ENCODE peak calls at places on chromosomes 2 and 18, in eight cellular contexts. I, J, L, Z, G, N, U and H are unnamed samples.

GRCh38 chr2:86337235-86338099 is at the start of gene REEP1:
- DNase-seq in L (no peak), N (peak; percentile 55), U (peak; percentile 46), J (no peak), G (no peak), Z (no peak), I (no peak), H (no peak)

GRCh38 chr2:3638456-3638810 is 19.6 kb upstream of the ALLC start:
- DNase-seq in J (no peak), Z (no peak), L (no peak), I (no peak), U (no peak), N (no peak), G (no peak), H (no peak)

GRCh38 chr2:46469116-46469515 is 10.2 kb upstream of the TMEM247 start:
- DNase-seq in U (no peak), G (no peak), J (no peak), Z (no peak), N (no peak), I (no peak), L (no peak), H (no peak)

GRCh38 chr18:49639643-49640361 is 77.9 kb downstream of the LIPG start:
- DNase-seq in Z (peak; percentile 38), G (no peak), U (no peak), N (no peak), J (no peak), I (no peak), L (no peak), H (no peak)

GRCh38 chr2:64469261-64469660 is 15.3 kb downstream of the LGALSL start:
- DNase-seq in Z (no peak), L (no peak), N (no peak), G (no peak), J (no peak), U (no peak), I (no peak), H (no peak)

GRCh38 chr2:109453596-109453995 is 160.2 kb downstream of the SEPTIN10 start:
- DNase-seq in U (no peak), Z (no peak), I (no peak), G (no peak), J (no peak), N (no peak), L (no peak), H (no peak)

GRCh38 chr2:172672114-172672513 is 63.5 kb upstream of the RAPGEF4 start:
- DNase-seq in I (peak; percentile 33), J (no peak), N (no peak), L (no peak), G (no peak), U (no peak), Z (no peak), H (no peak)

GRCh38 chr2:3522851-3523481 is 3.6 kb upstream of the ADI1 start:
- DNase-seq in L (no peak), G (no peak), J (no peak), U (no peak), N (peak; percentile 68), I (no peak), Z (peak; percentile 20), H (no peak)

GRCh38 chr2:101884423-101884822 is 107.3 kb upstream of the IL1R2 start:
- DNase-seq in I (no peak), G (no peak), Z (no peak), J (no peak), U (no peak), L (no peak), N (no peak), H (no peak)

GRCh38 chr18:41666251-41666650 is 288.8 kb upstream of the PIK3C3 start:
- DNase-seq in N (no peak), G (no peak), J (no peak), L (no peak), I (no peak), Z (no peak), U (no peak), H (no peak)

GRCh38 chr18:45687617-45688016 is 36.4 kb upstream of the SLC14A1 start:
- DNase-seq in L (peak; percentile 28), N (no peak), G (no peak), I (no peak), U (no peak), Z (peak; percentile 84), J (no peak), H (no peak)

GRCh38 chr2:73423913-73424312 is 38.3 kb downstream of the ALMS1 start:
- DNase-seq in Z (no peak), I (no peak), L (no peak), J (no peak), U (no peak), N (no peak), G (no peak), H (no peak)

GRCh38 chr2:23350792-23351355 is 34.1 kb upstream of the KLHL29 start:
- DNase-seq in Z (no peak), I (no peak), U (no peak), G (no peak), N (no peak), J (no peak), L (no peak), H (no peak)